ENCODE peak calls at places on chromosome 5, in eight cellular contexts. T, P, O, C, H, Q, K and X are unnamed samples.

GRCh38 chr5:137190441-137190840 is 308.7 kb downstream of the SPOCK1 start:
- DNase-seq in Q (no peak), P (no peak), K (no peak), H (no peak), C (no peak), T (no peak), O (no peak), X (peak)

GRCh38 chr5:94045839-94046782 is 304.7 kb upstream of the POU5F2 start:
- DNase-seq in H (no peak), T (no peak), Q (no peak), P (peak), O (no peak), C (no peak), K (no peak), X (no peak)

GRCh38 chr5:132500244-132500930 is 9.8 kb upstream of the IRF1 start:
- DNase-seq in C (no peak), T (no peak), Q (no peak), O (peak), P (peak), K (no peak), H (no peak), X (no peak)

GRCh38 chr5:74519161-74519571 is 121.4 kb downstream of the ENC1 start:
- DNase-seq in C (no peak), P (peak), H (peak), O (no peak), Q (no peak), K (no peak), T (no peak), X (no peak)

GRCh38 chr5:176817864-176818377 is 7.6 kb downstream of the UNC5A start:
- DNase-seq in H (no peak), T (no peak), P (peak), Q (no peak), K (no peak), C (peak), O (no peak), X (no peak)

GRCh38 chr5:51272957-51273356 is 110.3 kb upstream of the ISL1 start:
- DNase-seq in C (peak), Q (no peak), O (no peak), P (no peak), T (no peak), K (no peak), H (no peak), X (no peak)

GRCh38 chr5:148730955-148731898 is 76.9 kb upstream of the HTR4 start:
- DNase-seq in T (peak), H (peak), Q (peak), C (peak), K (peak), P (peak), O (no peak), X (no peak)

GRCh38 chr5:149677721-149678120 is 52.4 kb upstream of the PPARGC1B start:
- DNase-seq in C (no peak), O (no peak), P (no peak), H (no peak), K (no peak), T (peak), Q (peak), X (no peak)

GRCh38 chr5:34735436-34736426 is 79.6 kb downstream of the RAI14 start:
- DNase-seq in P (no peak), K (no peak), T (no peak), O (no peak), H (no peak), Q (no peak), C (no peak), X (peak)

GRCh38 chr5:124655943-124656459 is 90.4 kb downstream of the ZNF608 start:
- DNase-seq in H (peak), O (no peak), Q (peak), P (no peak), K (no peak), T (no peak), C (no peak), X (peak)

GRCh38 chr5:109922396-109922995 is 232.8 kb downstream of the MAN2A1 start:
- DNase-seq in T (no peak), K (peak), O (no peak), P (no peak), H (no peak), Q (no peak), C (no peak), X (no peak)

GRCh38 chr5:107461770-107462169 is 209.0 kb downstream of the EFNA5 start:
- DNase-seq in O (no peak), K (no peak), T (no peak), Q (no peak), H (no peak), P (no peak), C (no peak), X (no peak)

GRCh38 chr5:149294872-149295829 is 23.5 kb downstream of the AFAP1L1 start:
- DNase-seq in P (no peak), O (no peak), Q (no peak), H (no peak), K (no peak), T (no peak), C (no peak), X (no peak)

GRCh38 chr5:142561486-142562097 is 124.3 kb downstream of the FGF1 start:
- DNase-seq in C (no peak), Q (no peak), O (no peak), K (no peak), P (no peak), T (no peak), H (no peak), X (no peak)

GRCh38 chr5:71714911-71715310 is 4.2 kb upstream of the CARTPT start:
- DNase-seq in C (no peak), Q (no peak), P (no peak), O (no peak), T (no peak), H (no peak), K (no peak), X (no peak)

GRCh38 chr5:141559481-141559880 is 59.3 kb downstream of the DIAPH1 start:
- DNase-seq in T (no peak), Q (no peak), K (no peak), P (no peak), O (no peak), C (no peak), H (no peak), X (peak)

GRCh38 chr5:33310471-33310870 is 130.3 kb upstream of the TARS1 start:
- DNase-seq in T (no peak), K (no peak), P (no peak), H (no peak), C (no peak), O (no peak), Q (no peak), X (peak)

GRCh38 chr5:143004361-143004802 is 234.2 kb downstream of the ARHGAP26 start:
- DNase-seq in Q (no peak), O (no peak), T (no peak), P (no peak), H (no peak), K (no peak), C (no peak), X (no peak)

GRCh38 chr5:114471529-114471928 is 109.7 kb downstream of the KCNN2 start:
- DNase-seq in C (no peak), O (no peak), P (no peak), H (no peak), Q (no peak), T (no peak), K (no peak), X (no peak)

GRCh38 chr5:90421136-90421535 is 11.6 kb upstream of the CETN3 start:
- DNase-seq in Q (peak), O (no peak), H (no peak), P (peak), T (no peak), K (no peak), C (peak), X (no peak)

GRCh38 chr5:1131191-1131621 is 19.3 kb upstream of the SLC12A7 start:
- DNase-seq in K (no peak), P (no peak), O (peak), Q (no peak), T (no peak), C (no peak), H (no peak), X (no peak)

GRCh38 chr5:60997721-60998120 is 52.7 kb downstream of the NDUFAF2 start:
- DNase-seq in K (no peak), P (no peak), C (no peak), O (no peak), Q (no peak), H (no peak), T (no peak), X (no peak)

GRCh38 chr5:139746691-139747582 is 48.7 kb upstream of the PSD2 start:
- DNase-seq in K (peak), T (no peak), O (peak), C (no peak), P (peak), H (no peak), Q (peak), X (no peak)

GRCh38 chr5:153079396-153079795 is 411.1 kb upstream of the GRIA1 start:
- DNase-seq in K (no peak), Q (no peak), O (no peak), C (no peak), P (no peak), T (no peak), H (no peak), X (peak)

GRCh38 chr5:176771102-176771845 is 39.1 kb upstream of the UNC5A start:
- DNase-seq in Q (no peak), C (no peak), T (peak), H (peak), O (no peak), K (no peak), P (peak), X (no peak)

GRCh38 chr5:30105186-30105585 is 1088.3 kb upstream of the CDH6 start:
- DNase-seq in O (no peak), Q (no peak), T (no peak), C (no peak), P (no peak), H (no peak), K (no peak), X (no peak)

GRCh38 chr5:63205976-63206375 is 627.4 kb downstream of the LRRC70 start:
- DNase-seq in K (no peak), C (peak), H (no peak), O (no peak), T (no peak), Q (no peak), P (peak), X (no peak)

GRCh38 chr5:74063821-74064598 is 438.0 kb downstream of the ARHGEF28 start:
- DNase-seq in K (no peak), P (no peak), O (no peak), Q (no peak), T (no peak), H (peak), C (no peak), X (no peak)

GRCh38 chr5:135718151-135718550 is 116.3 kb upstream of the SLC25A48 start:
- DNase-seq in K (no peak), Q (no peak), H (no peak), C (no peak), P (no peak), T (no peak), O (no peak), X (peak)

GRCh38 chr5:76724871-76725270 is 8.9 kb downstream of the F2R start:
- DNase-seq in C (no peak), H (no peak), T (no peak), O (no peak), K (no peak), P (no peak), Q (no peak), X (peak)

GRCh38 chr5:120096413-120096812 is 367.7 kb upstream of the PRR16 start:
- DNase-seq in C (no peak), H (no peak), Q (no peak), O (no peak), K (no peak), P (no peak), T (no peak), X (peak)

GRCh38 chr5:109567374-109568044 is 122.2 kb upstream of the MAN2A1 start:
- DNase-seq in O (no peak), K (no peak), Q (no peak), C (no peak), P (no peak), H (no peak), T (no peak), X (peak)

GRCh38 chr5:118956727-118957126 is 31.6 kb downstream of the DTWD2 start:
- DNase-seq in P (no peak), K (no peak), H (no peak), C (no peak), T (no peak), Q (no peak), O (no peak), X (no peak)

GRCh38 chr5:113059232-113059805 is 82.7 kb downstream of the DCP2 start:
- DNase-seq in Q (no peak), P (no peak), C (peak), T (peak), K (no peak), O (peak), H (no peak), X (no peak)

GRCh38 chr5:113062869-113063508 is 86.4 kb downstream of the DCP2 start:
- DNase-seq in P (no peak), O (no peak), K (no peak), Q (no peak), C (no peak), T (no peak), H (no peak), X (no peak)

GRCh38 chr5:113063927-113064326 is 87.3 kb downstream of the DCP2 start:
- DNase-seq in Q (no peak), C (no peak), T (no peak), O (no peak), P (no peak), K (no peak), H (no peak), X (no peak)

GRCh38 chr5:113060410-113061025 is 83.9 kb downstream of the DCP2 start:
- DNase-seq in O (no peak), C (no peak), H (no peak), T (no peak), P (no peak), K (no peak), Q (no peak), X (peak)

DNA sequence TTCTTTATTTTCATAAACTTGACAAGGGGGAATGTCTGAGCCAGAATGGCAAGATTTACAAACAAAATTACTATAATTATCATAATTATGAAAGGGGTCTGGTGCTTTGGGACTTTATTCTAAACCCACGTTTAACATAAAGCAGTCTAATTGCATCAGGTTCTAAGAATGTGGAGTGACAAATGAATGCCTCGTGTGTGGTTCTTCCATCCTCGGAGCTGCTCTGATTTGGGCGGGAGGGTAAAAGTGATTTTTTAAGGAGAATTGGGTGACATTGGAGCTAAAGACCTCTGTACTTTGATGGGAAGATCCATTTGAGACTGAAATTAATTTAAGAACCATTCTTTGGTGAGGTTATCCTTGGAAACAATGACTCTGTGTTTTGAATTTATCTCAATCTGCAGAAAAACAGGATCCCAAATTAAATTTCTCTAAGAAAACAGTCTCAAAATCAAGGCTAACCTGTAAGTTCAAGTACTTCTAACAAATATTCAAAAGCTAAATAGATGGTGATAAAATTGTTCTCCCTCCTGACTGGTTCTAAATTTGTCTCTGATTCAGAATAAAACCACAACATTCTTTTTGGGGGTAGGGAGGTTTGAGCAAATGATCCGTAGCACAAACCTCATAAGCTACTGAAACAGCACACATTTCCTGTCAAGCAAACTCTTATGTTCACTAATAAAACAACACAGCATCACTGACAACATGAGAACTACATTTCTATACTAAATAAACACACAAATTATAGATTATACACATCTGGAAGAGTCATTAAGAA is 85.4 kb downstream of the DCP2 start:
- DNase-seq in O (no peak), T (no peak), Q (no peak), K (no peak), C (no peak), P (no peak), H (no peak), X (no peak)
- TF ChIP-seq CTCF in O (no peak), T (no peak), Q (no peak), K (no peak), C (no peak), P (no peak), H (no peak), X (no peak)

GRCh38 chr5:9188131-9188530 is 357.7 kb downstream of the SEMA5A start:
- DNase-seq in C (no peak), Q (no peak), K (no peak), H (no peak), P (no peak), O (no peak), T (no peak), X (peak)
- H3K27ac ChIP-seq in C (no peak), Q (no peak), K (no peak), H (no peak), P (no peak), O (no peak), T (no peak), X (peak)

DNA sequence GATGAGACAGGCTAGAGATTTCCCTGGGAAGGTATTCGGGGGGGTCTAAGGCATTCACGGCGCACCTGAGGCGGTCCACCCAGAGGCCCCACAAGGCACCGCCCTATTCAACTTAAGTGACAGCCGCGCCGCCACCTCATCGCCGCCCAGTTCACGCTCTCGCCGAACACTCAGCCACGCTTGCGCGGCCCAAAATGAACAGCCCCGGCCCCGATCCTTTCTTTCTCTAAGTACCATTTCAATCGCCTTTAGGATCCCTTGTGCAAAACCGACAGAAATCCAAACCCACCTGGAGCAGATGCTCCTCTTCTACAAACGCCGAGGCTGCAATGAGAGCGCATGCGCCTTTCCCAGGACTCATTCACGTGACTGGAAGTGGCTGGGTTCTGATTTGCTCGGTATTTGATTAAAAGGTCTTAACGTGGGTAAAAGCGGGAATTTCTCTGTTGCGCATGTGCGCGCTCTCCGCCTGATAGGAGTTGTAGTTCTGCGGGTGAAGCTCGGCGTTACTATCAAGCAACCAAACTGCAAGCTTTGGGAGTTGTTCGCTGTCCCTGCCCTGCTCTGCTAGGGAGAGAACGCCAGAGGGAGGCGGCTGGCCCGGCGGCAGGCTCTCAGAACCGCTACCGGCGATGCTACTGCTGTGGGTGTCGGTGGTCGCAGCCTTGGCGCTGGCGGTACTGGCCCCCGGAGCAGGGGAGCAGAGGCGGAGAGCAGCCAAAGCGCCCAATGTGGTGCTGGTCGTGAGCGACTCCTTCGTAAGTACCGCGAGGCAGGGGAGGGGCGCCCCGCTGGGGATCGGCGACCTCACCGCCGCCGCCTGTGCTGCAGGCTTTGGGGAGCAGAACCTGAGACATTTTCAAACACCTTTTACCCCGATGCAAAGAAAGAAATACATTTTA is at the start of the genes ARSK and SKIC3:
- DNase-seq in H (peak), C (peak), Q (peak), O (peak), P (peak), K (peak), T (peak), X (peak)
- TF ChIP-seq CTCF in H (peak), C (peak), Q (peak), O (peak), P (peak), K (peak), T (peak), X (peak)

DNA sequence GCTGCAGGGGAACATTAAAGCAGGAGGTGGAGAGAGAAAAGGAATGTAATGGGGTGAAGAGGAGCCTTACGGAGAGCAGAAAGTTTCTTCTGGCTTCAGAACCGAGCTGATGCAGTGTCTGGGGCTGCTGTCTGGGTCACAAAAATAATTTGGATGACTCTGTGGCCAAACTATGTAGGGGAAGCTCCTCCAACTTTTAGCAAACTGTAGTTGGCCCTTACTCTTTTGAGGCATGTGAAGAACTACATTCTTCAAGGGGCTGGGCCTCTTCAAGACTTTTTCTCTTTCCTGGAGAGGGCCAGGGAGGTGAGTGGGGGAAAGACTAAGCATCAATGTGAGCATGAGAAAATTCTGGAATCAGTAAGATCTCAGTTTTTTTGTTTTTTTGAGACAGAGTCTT is 31.9 kb upstream of the SPARC start:
- DNase-seq in P (no peak), T (no peak), H (no peak), K (no peak), O (no peak), C (no peak), Q (no peak), X (no peak)
- H3K27ac ChIP-seq in P (no peak), T (no peak), H (no peak), K (no peak), O (no peak), C (no peak), Q (peak), X (no peak)

DNA sequence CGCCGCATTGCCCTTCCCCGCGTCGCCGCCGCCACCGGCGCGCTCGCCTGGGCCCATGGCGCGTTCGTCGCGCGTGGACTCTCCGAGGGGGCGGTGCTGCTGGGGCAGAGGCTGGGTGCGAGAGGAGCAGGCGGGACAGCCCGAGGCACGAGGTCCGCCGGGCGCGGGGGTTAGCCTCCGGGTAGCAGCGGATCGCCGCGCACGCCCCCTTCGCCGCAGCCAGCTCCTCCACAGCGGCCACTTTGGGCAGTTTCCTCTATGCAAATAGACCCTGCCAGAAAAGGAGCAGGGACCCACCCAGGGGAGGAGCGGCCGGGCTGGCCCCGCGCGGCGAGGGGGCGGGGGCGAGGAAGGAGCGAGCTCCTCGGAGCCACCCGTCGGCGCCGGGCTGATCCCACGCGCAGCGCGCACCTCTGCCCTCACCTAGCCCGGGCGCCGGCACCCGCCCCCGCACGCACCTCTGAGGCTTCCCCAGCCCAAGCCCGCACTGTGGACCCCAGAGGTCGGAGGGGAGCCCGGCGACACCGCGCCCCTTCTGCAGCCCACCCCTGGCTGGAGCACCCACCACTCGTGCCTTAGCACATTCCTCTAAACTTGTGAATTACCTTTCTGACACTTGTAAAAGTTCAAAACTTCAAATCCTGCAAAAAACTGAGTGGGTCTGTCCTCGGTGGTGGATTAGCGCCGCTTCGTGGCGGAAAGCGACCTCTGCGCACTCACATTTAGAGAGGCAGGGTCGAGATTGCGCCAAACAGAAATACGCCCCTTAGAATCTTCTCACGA is at the start of gene COL23A1:
- DNase-seq in C (peak), O (peak), T (peak), P (peak), H (peak), Q (peak), K (peak), X (no peak)
- TF ChIP-seq CTCF in C (peak), O (peak), T (peak), P (peak), H (peak), Q (peak), K (peak), X (peak)

GRCh38 chr5:174175869-174176268 is 130.4 kb downstream of the NSG2 start:
- DNase-seq in H (no peak), C (no peak), P (peak), T (no peak), K (no peak), O (no peak), Q (no peak), X (no peak)
- H3K27ac ChIP-seq in H (no peak), C (no peak), P (no peak), T (no peak), K (no peak), O (no peak), Q (no peak), X (no peak)